ENCODE peak calls at places on chromosomes 3 and 15, in four cellular contexts. One of them, this sample, is unnamed. For H3K9me3 and H3K79me2, the result is how much of the 10 kb centered on the place peaks cover.

GRCh38 chr3:110436209-110436608 is 635.4 kb upstream of the NECTIN3 start:
- DNase-seq in mammary epithelial cell: no peak
- DNase-seq in fibroblast of lung: no peak
- DNase-seq in DND-41: no peak
- DNase-seq in this sample: no peak

GRCh38 chr3:57100046-57100695 is 39.7 kb downstream of the SPATA12 start:
- DNase-seq in mammary epithelial cell: peak
- DNase-seq in fibroblast of lung: peak
- DNase-seq in DND-41: peak
- DNase-seq in this sample: peak

GRCh38 chr3:160643994-160644393 is 33.0 kb upstream of the ARL14 start:
- DNase-seq in mammary epithelial cell: no peak
- DNase-seq in fibroblast of lung: no peak
- DNase-seq in DND-41: no peak
- DNase-seq in this sample: no peak

GRCh38 chr3:171895890-171896289 is 52.7 kb downstream of the TMEM212 start:
- DNase-seq in mammary epithelial cell: no peak
- DNase-seq in fibroblast of lung: no peak
- DNase-seq in DND-41: no peak
- DNase-seq in this sample: no peak

GRCh38 chr3:152258448-152259302 is 10.1 kb upstream of the MBNL1 start:
- DNase-seq in mammary epithelial cell: peak
- DNase-seq in fibroblast of lung: peak
- DNase-seq in DND-41: no peak
- DNase-seq in this sample: peak

GRCh38 chr3:111936967-111937366 is 41.9 kb upstream of the ABHD10 start:
- DNase-seq in mammary epithelial cell: no peak
- DNase-seq in fibroblast of lung: peak
- DNase-seq in DND-41: no peak
- DNase-seq in this sample: peak

GRCh38 chr3:116423365-116423764 is 21.9 kb downstream of the LSAMP start:
- DNase-seq in mammary epithelial cell: no peak
- DNase-seq in fibroblast of lung: no peak
- DNase-seq in DND-41: no peak
- DNase-seq in this sample: no peak

GRCh38 chr3:116034071-116034470 is 410.8 kb downstream of the GAP43 start:
- DNase-seq in mammary epithelial cell: no peak
- DNase-seq in fibroblast of lung: no peak
- DNase-seq in DND-41: no peak
- DNase-seq in this sample: no peak

GRCh38 chr3:74601793-74602192 is 12.7 kb downstream of the CNTN3 start:
- DNase-seq in mammary epithelial cell: no peak
- DNase-seq in fibroblast of lung: no peak
- DNase-seq in DND-41: no peak
- DNase-seq in this sample: no peak

GRCh38 chr3:138389841-138390581 is 41.6 kb downstream of the MRAS start:
- DNase-seq in mammary epithelial cell: peak
- DNase-seq in fibroblast of lung: peak
- DNase-seq in DND-41: no peak
- DNase-seq in this sample: peak

GRCh38 chr15:77506311-77507150 is 85.8 kb downstream of the HMG20A start:
- DNase-seq in mammary epithelial cell: peak
- DNase-seq in fibroblast of lung: no peak
- DNase-seq in DND-41: no peak
- DNase-seq in this sample: peak

GRCh38 chr3:124115279-124115678 is 123.4 kb upstream of the ROPN1 start:
- DNase-seq in mammary epithelial cell: no peak
- DNase-seq in fibroblast of lung: no peak
- DNase-seq in DND-41: no peak
- DNase-seq in this sample: no peak

GRCh38 chr15:62389887-62390792 is 225.1 kb upstream of the C2CD4B start:
- DNase-seq in mammary epithelial cell: peak
- DNase-seq in fibroblast of lung: peak
- DNase-seq in DND-41: peak
- DNase-seq in this sample: peak

GRCh38 chr3:69330891-69331400 is 54.9 kb downstream of the FRMD4B start:
- DNase-seq in mammary epithelial cell: no peak
- DNase-seq in fibroblast of lung: no peak
- DNase-seq in DND-41: no peak
- DNase-seq in this sample: no peak

GRCh38 chr3:170471149-170471548 is 52.5 kb downstream of the CLDN11 start:
- DNase-seq in mammary epithelial cell: no peak
- DNase-seq in fibroblast of lung: peak
- DNase-seq in DND-41: no peak
- DNase-seq in this sample: peak

GRCh38 chr3:177196473-177197040 is 725 bp downstream of the TBL1XR1 start:
- DNase-seq in mammary epithelial cell: no peak
- DNase-seq in fibroblast of lung: peak
- DNase-seq in DND-41: peak
- DNase-seq in this sample: peak

GRCh38 chr3:17845026-17845425 is 102.6 kb upstream of the TBC1D5 start:
- DNase-seq in mammary epithelial cell: peak
- DNase-seq in fibroblast of lung: no peak
- DNase-seq in DND-41: no peak
- DNase-seq in this sample: no peak

GRCh38 chr15:37788330-37788729 is 146.1 kb upstream of the TMCO5A start:
- DNase-seq in mammary epithelial cell: no peak
- DNase-seq in fibroblast of lung: no peak
- DNase-seq in DND-41: no peak
- DNase-seq in this sample: no peak

GRCh38 chr3:48624767-48625166 is 3.2 kb upstream of the TMEM89 start:
- DNase-seq in mammary epithelial cell: no peak
- DNase-seq in fibroblast of lung: no peak
- DNase-seq in DND-41: no peak
- DNase-seq in this sample: peak

GRCh38 chr15:101157721-101158120 is 94.1 kb downstream of the CHSY1 start:
- DNase-seq in mammary epithelial cell: no peak
- DNase-seq in fibroblast of lung: no peak
- DNase-seq in DND-41: no peak
- DNase-seq in this sample: no peak

GRCh38 chr15:101158166-101159095 is 93.4 kb downstream of the CHSY1 start:
- DNase-seq in mammary epithelial cell: no peak
- DNase-seq in fibroblast of lung: no peak
- DNase-seq in DND-41: no peak
- DNase-seq in this sample: no peak

GRCh38 chr15:101159936-101160770 is 91.7 kb downstream of the CHSY1 start:
- DNase-seq in mammary epithelial cell: no peak
- DNase-seq in fibroblast of lung: no peak
- DNase-seq in DND-41: no peak
- DNase-seq in this sample: no peak

GRCh38 chr15:101161656-101162055 is 90.2 kb downstream of the CHSY1 start:
- DNase-seq in mammary epithelial cell: no peak
- DNase-seq in fibroblast of lung: no peak
- DNase-seq in DND-41: no peak
- DNase-seq in this sample: peak

GRCh38 chr15:101159096-101159935 is 92.5 kb downstream of the CHSY1 start:
- DNase-seq in mammary epithelial cell: no peak
- DNase-seq in fibroblast of lung: no peak
- DNase-seq in DND-41: no peak
- DNase-seq in this sample: no peak
- H3K4me3 ChIP-seq in mammary epithelial cell: no peak
- H3K4me3 ChIP-seq in fibroblast of lung: no peak
- H3K4me3 ChIP-seq in DND-41: no peak
- H3K4me3 ChIP-seq in this sample: no peak

GRCh38 chr3:66314455-66314854 is 93.7 kb downstream of the SLC25A26 start:
- DNase-seq in mammary epithelial cell: no peak
- DNase-seq in fibroblast of lung: no peak
- DNase-seq in DND-41: no peak
- DNase-seq in this sample: no peak

GRCh38 chr3:66322436-66322835 is 101.6 kb downstream of the SLC25A26 start:
- DNase-seq in mammary epithelial cell: no peak
- DNase-seq in fibroblast of lung: peak
- DNase-seq in DND-41: no peak
- DNase-seq in this sample: no peak

GRCh38 chr3:66320390-66320789 is 99.6 kb downstream of the SLC25A26 start:
- DNase-seq in mammary epithelial cell: no peak
- DNase-seq in fibroblast of lung: no peak
- DNase-seq in DND-41: no peak
- DNase-seq in this sample: no peak

GRCh38 chr3:66312039-66312438 is 91.2 kb downstream of the SLC25A26 start:
- DNase-seq in mammary epithelial cell: no peak
- DNase-seq in fibroblast of lung: no peak
- DNase-seq in DND-41: no peak
- DNase-seq in this sample: no peak

GRCh38 chr3:66317750-66318366 is 97.1 kb downstream of the SLC25A26 start:
- DNase-seq in mammary epithelial cell: no peak
- DNase-seq in fibroblast of lung: no peak
- DNase-seq in DND-41: no peak
- DNase-seq in this sample: peak
- H3K9me3 ChIP-seq in mammary epithelial cell: under half
- H3K9me3 ChIP-seq in fibroblast of lung: under half
- H3K9me3 ChIP-seq in DND-41: under half
- H3K9me3 ChIP-seq in this sample: under half

GRCh38 chr3:196501316-196502064 is 2.1 kb downstream of the RNF168 start:
- DNase-seq in mammary epithelial cell: peak
- DNase-seq in fibroblast of lung: peak
- DNase-seq in DND-41: no peak
- DNase-seq in this sample: no peak

GRCh38 chr3:196499807-196500524 is 3.6 kb downstream of the RNF168 start:
- DNase-seq in mammary epithelial cell: no peak
- DNase-seq in fibroblast of lung: no peak
- DNase-seq in DND-41: no peak
- DNase-seq in this sample: no peak

GRCh38 chr3:196496183-196496582 is 7.4 kb downstream of the RNF168 start:
- DNase-seq in mammary epithelial cell: no peak
- DNase-seq in fibroblast of lung: no peak
- DNase-seq in DND-41: no peak
- DNase-seq in this sample: no peak

GRCh38 chr3:196498297-196498696 is 5.3 kb downstream of the RNF168 start:
- DNase-seq in mammary epithelial cell: no peak
- DNase-seq in fibroblast of lung: no peak
- DNase-seq in DND-41: no peak
- DNase-seq in this sample: no peak

DNA sequence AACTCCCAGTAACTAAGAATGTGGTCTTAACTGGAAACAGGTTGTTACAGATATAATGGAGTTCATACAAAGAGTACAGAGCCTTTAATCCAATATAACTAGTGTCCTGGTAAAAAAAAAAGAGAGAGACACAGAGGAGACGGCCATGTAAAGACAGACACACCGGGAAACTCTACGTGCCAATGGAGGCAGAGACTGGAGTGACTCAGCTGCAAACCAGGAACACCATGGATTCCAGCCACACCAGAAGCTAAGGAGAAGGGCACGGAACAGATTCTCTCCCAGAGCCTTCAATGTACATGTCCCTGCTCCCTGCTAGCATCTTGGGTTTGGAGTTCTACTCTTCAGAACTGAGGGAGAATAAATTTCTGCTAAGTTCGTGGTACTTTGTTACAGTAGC is 4.5 kb downstream of the RNF168 start:
- DNase-seq in mammary epithelial cell: no peak
- DNase-seq in fibroblast of lung: peak
- DNase-seq in DND-41: no peak
- DNase-seq in this sample: no peak
- H3K79me2 ChIP-seq in mammary epithelial cell: half or more
- H3K79me2 ChIP-seq in fibroblast of lung: half or more
- H3K79me2 ChIP-seq in DND-41: half or more
- H3K79me2 ChIP-seq in this sample: half or more

GRCh38 chr3:132020058-132020457 is 14.8 kb downstream of the CPNE4 start:
- DNase-seq in mammary epithelial cell: no peak
- DNase-seq in fibroblast of lung: no peak
- DNase-seq in DND-41: no peak
- DNase-seq in this sample: no peak

GRCh38 chr3:132014105-132014504 is 20.7 kb downstream of the CPNE4 start:
- DNase-seq in mammary epithelial cell: no peak
- DNase-seq in fibroblast of lung: no peak
- DNase-seq in DND-41: no peak
- DNase-seq in this sample: peak

GRCh38 chr3:132017137-132017536 is 17.7 kb downstream of the CPNE4 start:
- DNase-seq in mammary epithelial cell: no peak
- DNase-seq in fibroblast of lung: no peak
- DNase-seq in DND-41: no peak
- DNase-seq in this sample: no peak

DNA sequence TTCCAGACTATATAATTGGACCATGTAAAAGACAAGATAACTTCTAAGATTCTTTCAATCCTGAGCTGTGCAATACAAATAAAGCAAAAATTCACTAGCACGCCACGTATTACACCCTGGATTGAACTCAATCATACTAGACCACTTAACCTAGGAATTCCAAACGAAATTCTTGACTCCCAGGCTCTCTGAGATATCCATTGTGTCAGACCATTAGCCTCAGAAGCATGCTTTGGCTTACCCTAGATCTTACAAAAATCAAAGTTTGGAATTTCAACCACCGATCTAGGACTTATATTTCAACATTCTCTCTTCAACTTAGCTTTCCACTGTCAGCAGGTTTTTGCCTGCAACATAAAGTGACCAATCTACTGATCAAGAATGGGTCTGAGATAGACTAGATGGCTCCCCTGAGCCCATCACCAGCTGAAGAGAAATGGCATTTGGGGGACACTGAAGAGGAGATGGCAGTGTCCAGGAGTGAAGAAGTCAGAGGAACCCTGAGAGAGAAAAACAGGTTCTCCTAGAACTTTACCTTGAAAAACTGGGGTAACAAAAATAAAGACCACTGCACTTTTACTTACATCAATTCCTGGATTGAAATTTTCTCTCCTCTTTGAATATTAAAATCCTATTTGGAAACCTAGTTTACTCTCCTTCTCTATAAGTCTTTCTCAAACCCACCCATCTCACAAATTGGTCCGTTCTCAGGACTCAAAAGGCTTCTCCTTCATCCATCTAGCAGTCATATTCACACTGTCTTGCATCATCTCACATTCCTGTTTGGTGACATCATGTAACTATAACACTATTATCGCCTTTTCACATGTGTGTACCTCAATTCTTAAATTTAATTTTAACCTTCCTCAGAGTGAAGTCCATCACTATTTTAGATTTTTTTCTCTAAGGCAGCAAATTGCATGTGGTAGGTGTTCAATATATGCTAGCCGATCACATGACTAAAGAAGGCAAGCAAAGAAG is 18.5 kb downstream of the CPNE4 start:
- DNase-seq in mammary epithelial cell: peak
- DNase-seq in fibroblast of lung: no peak
- DNase-seq in DND-41: no peak
- DNase-seq in this sample: no peak
- H3K4me3 ChIP-seq in mammary epithelial cell: no peak
- H3K4me3 ChIP-seq in fibroblast of lung: no peak
- H3K4me3 ChIP-seq in DND-41: no peak
- H3K4me3 ChIP-seq in this sample: no peak

GRCh38 chr3:13710251-13710650 is 161.3 kb downstream of the FBLN2 start:
- DNase-seq in mammary epithelial cell: no peak
- DNase-seq in fibroblast of lung: no peak
- DNase-seq in DND-41: no peak
- DNase-seq in this sample: no peak
- H3K9me3 ChIP-seq in mammary epithelial cell: under half
- H3K9me3 ChIP-seq in fibroblast of lung: under half
- H3K9me3 ChIP-seq in DND-41: under half
- H3K9me3 ChIP-seq in this sample: under half

This sample was measured in osteoblast.